ENCODE peak calls at places on chromosomes 2 and 18, in five cellular contexts. One of them, this sample, is unnamed.

GRCh38 chr2:229492034-229492433 is 220.9 kb upstream of the PID1 start:
- DNase-seq in foreskin fibroblast: no peak
- DNase-seq in cardiac fibroblast: no peak
- DNase-seq in Caco-2: no peak
- DNase-seq in fibroblast of villous mesenchyme: no peak
- DNase-seq in this sample: no peak

GRCh38 chr2:238504181-238504711 is 77.5 kb downstream of the ASB1 start:
- DNase-seq in foreskin fibroblast: no peak
- DNase-seq in cardiac fibroblast: no peak
- DNase-seq in Caco-2: peak
- DNase-seq in fibroblast of villous mesenchyme: no peak
- DNase-seq in this sample: no peak

GRCh38 chr2:23019476-23019875 is 365.5 kb upstream of the KLHL29 start:
- DNase-seq in foreskin fibroblast: no peak
- DNase-seq in cardiac fibroblast: no peak
- DNase-seq in Caco-2: no peak
- DNase-seq in fibroblast of villous mesenchyme: no peak
- DNase-seq in this sample: no peak

GRCh38 chr18:79472946-79473345 is 77.2 kb downstream of the NFATC1 start:
- DNase-seq in foreskin fibroblast: no peak
- DNase-seq in cardiac fibroblast: no peak
- DNase-seq in Caco-2: no peak
- DNase-seq in fibroblast of villous mesenchyme: no peak
- DNase-seq in this sample: no peak

GRCh38 chr2:10228611-10229365 is 73.9 kb upstream of the HPCAL1 start:
- DNase-seq in foreskin fibroblast: no peak
- DNase-seq in cardiac fibroblast: no peak
- DNase-seq in Caco-2: peak
- DNase-seq in fibroblast of villous mesenchyme: no peak
- DNase-seq in this sample: peak

GRCh38 chr2:238136820-238137537 is 1.5 kb upstream of the KLHL30 start:
- DNase-seq in foreskin fibroblast: peak
- DNase-seq in cardiac fibroblast: peak
- DNase-seq in Caco-2: no peak
- DNase-seq in fibroblast of villous mesenchyme: peak
- DNase-seq in this sample: no peak

GRCh38 chr2:28342081-28342967 is 50.3 kb upstream of the FOSL2 start:
- DNase-seq in foreskin fibroblast: peak
- DNase-seq in cardiac fibroblast: peak
- DNase-seq in Caco-2: no peak
- DNase-seq in fibroblast of villous mesenchyme: peak
- DNase-seq in this sample: peak

GRCh38 chr2:33411765-33412164 is 64.7 kb upstream of the RASGRP3 start:
- DNase-seq in foreskin fibroblast: no peak
- DNase-seq in cardiac fibroblast: peak
- DNase-seq in Caco-2: no peak
- DNase-seq in fibroblast of villous mesenchyme: peak
- DNase-seq in this sample: peak

GRCh38 chr2:26914963-26915310 is 55.5 kb upstream of the MAPRE3 start:
- DNase-seq in foreskin fibroblast: no peak
- DNase-seq in cardiac fibroblast: no peak
- DNase-seq in Caco-2: no peak
- DNase-seq in fibroblast of villous mesenchyme: no peak
- DNase-seq in this sample: no peak

GRCh38 chr2:38428940-38429339 is 51.9 kb upstream of the ATL2 start:
- DNase-seq in foreskin fibroblast: no peak
- DNase-seq in cardiac fibroblast: peak
- DNase-seq in Caco-2: no peak
- DNase-seq in fibroblast of villous mesenchyme: peak
- DNase-seq in this sample: no peak

GRCh38 chr2:20698916-20699613 is 32.1 kb downstream of the GDF7 start:
- DNase-seq in foreskin fibroblast: no peak
- DNase-seq in cardiac fibroblast: no peak
- DNase-seq in Caco-2: no peak
- DNase-seq in fibroblast of villous mesenchyme: no peak
- DNase-seq in this sample: no peak

GRCh38 chr2:45675130-45675812 is 23.8 kb downstream of the PRKCE start:
- DNase-seq in foreskin fibroblast: no peak
- DNase-seq in cardiac fibroblast: peak
- DNase-seq in Caco-2: peak
- DNase-seq in fibroblast of villous mesenchyme: no peak
- DNase-seq in this sample: peak

GRCh38 chr2:85705680-85706039 is 11.5 kb downstream of the GNLY start:
- DNase-seq in foreskin fibroblast: peak
- DNase-seq in cardiac fibroblast: peak
- DNase-seq in Caco-2: no peak
- DNase-seq in fibroblast of villous mesenchyme: peak
- DNase-seq in this sample: no peak

GRCh38 chr2:108616731-108617161 is 82.5 kb downstream of the LIMS1 start:
- DNase-seq in foreskin fibroblast: peak
- DNase-seq in cardiac fibroblast: no peak
- DNase-seq in Caco-2: no peak
- DNase-seq in fibroblast of villous mesenchyme: peak
- DNase-seq in this sample: peak

GRCh38 chr2:120632796-120633646 is 102.6 kb upstream of the GLI2 start:
- DNase-seq in foreskin fibroblast: no peak
- DNase-seq in cardiac fibroblast: no peak
- DNase-seq in Caco-2: no peak
- DNase-seq in fibroblast of villous mesenchyme: no peak
- DNase-seq in this sample: no peak

GRCh38 chr2:179692610-179693009 is 168.8 kb downstream of the ZNF385B start:
- DNase-seq in foreskin fibroblast: no peak
- DNase-seq in cardiac fibroblast: no peak
- DNase-seq in Caco-2: no peak
- DNase-seq in fibroblast of villous mesenchyme: no peak
- DNase-seq in this sample: no peak

GRCh38 chr2:187429989-187430388 is 18.1 kb downstream of the CALCRL start:
- DNase-seq in foreskin fibroblast: peak
- DNase-seq in cardiac fibroblast: peak
- DNase-seq in Caco-2: no peak
- DNase-seq in fibroblast of villous mesenchyme: peak
- DNase-seq in this sample: no peak

GRCh38 chr18:55265916-55266488 is 306.7 kb upstream of the CCDC68 start:
- DNase-seq in foreskin fibroblast: peak
- DNase-seq in cardiac fibroblast: no peak
- DNase-seq in Caco-2: no peak
- DNase-seq in fibroblast of villous mesenchyme: peak
- DNase-seq in this sample: no peak

GRCh38 chr2:168434164-168434563 is 21.9 kb upstream of the CERS6 start:
- DNase-seq in foreskin fibroblast: no peak
- DNase-seq in cardiac fibroblast: no peak
- DNase-seq in Caco-2: no peak
- DNase-seq in fibroblast of villous mesenchyme: no peak
- DNase-seq in this sample: peak

GRCh38 chr2:50607746-50608145 is 424.2 kb downstream of the NRXN1 start:
- DNase-seq in foreskin fibroblast: no peak
- DNase-seq in cardiac fibroblast: no peak
- DNase-seq in Caco-2: no peak
- DNase-seq in fibroblast of villous mesenchyme: no peak
- DNase-seq in this sample: no peak

GRCh38 chr2:50611261-50612020 is 420.5 kb downstream of the NRXN1 start:
- DNase-seq in foreskin fibroblast: no peak
- DNase-seq in cardiac fibroblast: no peak
- DNase-seq in Caco-2: no peak
- DNase-seq in fibroblast of villous mesenchyme: no peak
- DNase-seq in this sample: no peak

GRCh38 chr2:50606860-50607259 is 425.1 kb downstream of the NRXN1 start:
- DNase-seq in foreskin fibroblast: no peak
- DNase-seq in cardiac fibroblast: no peak
- DNase-seq in Caco-2: no peak
- DNase-seq in fibroblast of villous mesenchyme: no peak
- DNase-seq in this sample: no peak
- TF ChIP-seq CTCF in foreskin fibroblast: no peak
- TF ChIP-seq CTCF in cardiac fibroblast: no peak
- TF ChIP-seq CTCF in Caco-2: peak
- TF ChIP-seq CTCF in fibroblast of villous mesenchyme: no peak
- TF ChIP-seq CTCF in this sample: no peak

GRCh38 chr2:152200562-152201465 is 25.3 kb upstream of the STAM2 start:
- DNase-seq in foreskin fibroblast: peak
- DNase-seq in cardiac fibroblast: peak
- DNase-seq in Caco-2: peak
- DNase-seq in fibroblast of villous mesenchyme: peak
- DNase-seq in this sample: no peak
- H3K4me3 ChIP-seq in foreskin fibroblast: peak
- H3K4me3 ChIP-seq in cardiac fibroblast: peak
- H3K4me3 ChIP-seq in Caco-2: no peak
- H3K4me3 ChIP-seq in fibroblast of villous mesenchyme: peak
- H3K4me3 ChIP-seq in this sample: no peak

GRCh38 chr2:203396667-203397066 is 68.5 kb downstream of the ABI2 start:
- DNase-seq in foreskin fibroblast: no peak
- DNase-seq in cardiac fibroblast: peak
- DNase-seq in Caco-2: no peak
- DNase-seq in fibroblast of villous mesenchyme: no peak
- DNase-seq in this sample: no peak
- TF ChIP-seq CTCF in foreskin fibroblast: peak
- TF ChIP-seq CTCF in cardiac fibroblast: peak
- TF ChIP-seq CTCF in Caco-2: peak
- TF ChIP-seq CTCF in fibroblast of villous mesenchyme: peak
- TF ChIP-seq CTCF in this sample: peak

GRCh38 chr2:39666489-39667141 is 898 bp downstream of the TMEM178A start:
- DNase-seq in foreskin fibroblast: no peak
- DNase-seq in cardiac fibroblast: no peak
- DNase-seq in Caco-2: no peak
- DNase-seq in fibroblast of villous mesenchyme: peak
- DNase-seq in this sample: no peak
- H3K4me3 ChIP-seq in foreskin fibroblast: peak
- H3K4me3 ChIP-seq in cardiac fibroblast: peak
- H3K4me3 ChIP-seq in Caco-2: no peak
- H3K4me3 ChIP-seq in fibroblast of villous mesenchyme: peak
- H3K4me3 ChIP-seq in this sample: no peak

GRCh38 chr2:161556440-161556839 is 67.8 kb upstream of the SLC4A10 start:
- DNase-seq in foreskin fibroblast: no peak
- DNase-seq in cardiac fibroblast: no peak
- DNase-seq in Caco-2: no peak
- DNase-seq in fibroblast of villous mesenchyme: peak
- DNase-seq in this sample: no peak
- TF ChIP-seq CTCF in foreskin fibroblast: no peak
- TF ChIP-seq CTCF in cardiac fibroblast: no peak
- TF ChIP-seq CTCF in Caco-2: peak
- TF ChIP-seq CTCF in fibroblast of villous mesenchyme: no peak
- TF ChIP-seq CTCF in this sample: peak

DNA sequence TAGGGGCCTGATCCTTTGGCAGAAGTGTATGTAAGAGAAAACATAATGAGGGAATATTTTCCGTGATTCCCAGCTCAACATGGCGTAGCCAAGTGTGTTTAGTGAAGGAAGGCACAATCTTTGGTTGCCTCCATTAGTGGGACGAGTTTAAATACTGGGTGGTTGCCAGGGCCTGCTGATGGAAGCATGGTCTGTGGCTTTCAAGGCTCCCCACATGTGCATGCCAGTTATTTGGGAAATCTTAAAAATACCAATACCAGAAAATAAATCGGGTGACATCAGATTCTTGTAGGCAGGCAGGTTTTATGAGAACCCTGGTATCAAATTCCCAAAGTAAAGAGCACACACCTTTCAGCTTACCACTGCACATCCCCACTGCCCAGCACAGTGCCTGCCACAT is 7.1 kb downstream of the MYL12A start:
- DNase-seq in foreskin fibroblast: no peak
- DNase-seq in cardiac fibroblast: no peak
- DNase-seq in Caco-2: no peak
- DNase-seq in fibroblast of villous mesenchyme: no peak
- DNase-seq in this sample: no peak
- H3K4me3 ChIP-seq in foreskin fibroblast: no peak
- H3K4me3 ChIP-seq in cardiac fibroblast: no peak
- H3K4me3 ChIP-seq in Caco-2: no peak
- H3K4me3 ChIP-seq in fibroblast of villous mesenchyme: no peak
- H3K4me3 ChIP-seq in this sample: no peak

DNA sequence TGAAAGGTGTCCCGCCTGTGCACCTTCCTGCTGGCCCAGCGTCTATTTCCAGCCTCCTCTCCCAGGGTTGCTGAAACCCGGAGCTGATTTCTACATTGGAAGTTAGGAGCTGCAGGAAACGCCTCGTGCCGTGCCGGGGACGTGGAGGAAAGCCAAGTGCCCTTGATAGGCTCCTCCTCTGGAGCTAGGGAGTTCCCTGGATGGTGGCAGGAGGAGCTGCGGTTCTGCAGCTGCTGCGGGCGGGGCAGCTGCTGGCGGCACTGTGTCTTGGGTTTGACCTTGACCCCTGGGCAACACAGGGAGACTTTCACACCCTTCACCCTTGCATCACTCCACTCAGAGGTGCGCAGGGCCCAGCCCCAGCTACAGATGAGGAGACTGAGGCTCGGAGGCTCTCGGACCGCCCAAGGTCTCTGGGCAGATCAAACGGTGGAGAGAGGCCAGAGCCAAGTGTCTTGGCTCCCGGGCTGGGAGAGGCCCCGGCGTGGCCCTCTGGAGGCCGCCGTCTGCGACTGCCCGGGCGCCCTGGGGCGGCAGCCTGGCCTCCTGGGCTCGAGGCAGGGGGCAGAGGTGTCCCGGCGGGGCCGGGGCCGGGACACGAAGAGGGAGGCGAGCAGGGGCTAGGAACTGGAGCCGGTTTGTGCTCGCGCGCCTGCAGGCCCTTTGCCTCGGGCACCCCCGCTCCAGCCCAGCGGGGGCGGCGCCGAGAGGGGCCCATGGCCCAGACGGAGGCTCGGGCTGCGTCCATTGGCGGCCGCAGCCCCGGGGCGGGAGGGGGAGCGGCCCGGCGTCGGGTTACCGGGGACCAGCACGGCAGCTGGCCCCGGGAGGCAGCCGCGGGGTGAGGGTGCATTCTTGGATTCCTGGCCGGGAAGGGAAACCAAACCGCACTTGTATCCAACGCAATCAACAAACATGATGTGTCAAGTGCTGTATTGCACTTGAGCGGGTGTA is 129.7 kb upstream of the SLC1A4 start:
- DNase-seq in foreskin fibroblast: peak
- DNase-seq in cardiac fibroblast: peak
- DNase-seq in Caco-2: peak
- DNase-seq in fibroblast of villous mesenchyme: peak
- DNase-seq in this sample: peak
- TF ChIP-seq CTCF in foreskin fibroblast: no peak
- TF ChIP-seq CTCF in cardiac fibroblast: no peak
- TF ChIP-seq CTCF in Caco-2: no peak
- TF ChIP-seq CTCF in fibroblast of villous mesenchyme: peak
- TF ChIP-seq CTCF in this sample: no peak

This sample was measured in LNCaP clone FGC.